ENCODE peak calls at places on chromosome 7, in six cellular contexts. One of them, this sample, is unnamed.

GRCh38 chr7:21352540-21353387 is 75.1 kb upstream of the SP4 start:
- DNase-seq in cardiac fibroblast: no peak
- DNase-seq in substantia nigra: no peak
- DNase-seq in GM10248: peak
- DNase-seq in activated CD4-positive, alpha-beta T cell treated with anti-CD3 and anti-CD28 coated beads, Interleukin-2, amount 10 ng/mL, durations not matched to agents 24 days and 14 days: peak
- DNase-seq in kidney tubule cell: no peak
- DNase-seq in this sample: peak

GRCh38 chr7:112157072-112157471 is 49.1 kb downstream of the DOCK4 start:
- DNase-seq in activated CD4-positive, alpha-beta T cell treated with anti-CD3 and anti-CD28 coated beads, Interleukin-2, amount 10 ng/mL, durations not matched to agents 24 days and 14 days: no peak
- DNase-seq in cardiac fibroblast: peak
- DNase-seq in kidney tubule cell: peak
- DNase-seq in substantia nigra: no peak
- DNase-seq in GM10248: no peak
- DNase-seq in this sample: no peak

GRCh38 chr7:99112097-99112496 is 31.8 kb downstream of the SMURF1 start:
- DNase-seq in activated CD4-positive, alpha-beta T cell treated with anti-CD3 and anti-CD28 coated beads, Interleukin-2, amount 10 ng/mL, durations not matched to agents 24 days and 14 days: peak
- DNase-seq in GM10248: peak
- DNase-seq in substantia nigra: no peak
- DNase-seq in cardiac fibroblast: peak
- DNase-seq in kidney tubule cell: peak
- DNase-seq in this sample: no peak

GRCh38 chr7:18457832-18458231 is 37.7 kb upstream of the HDAC9 start:
- DNase-seq in activated CD4-positive, alpha-beta T cell treated with anti-CD3 and anti-CD28 coated beads, Interleukin-2, amount 10 ng/mL, durations not matched to agents 24 days and 14 days: no peak
- DNase-seq in kidney tubule cell: peak
- DNase-seq in cardiac fibroblast: no peak
- DNase-seq in GM10248: no peak
- DNase-seq in substantia nigra: no peak
- DNase-seq in this sample: no peak

GRCh38 chr7:150586068-150586777 is 19.0 kb downstream of the GIMAP4 start:
- DNase-seq in GM10248: no peak
- DNase-seq in activated CD4-positive, alpha-beta T cell treated with anti-CD3 and anti-CD28 coated beads, Interleukin-2, amount 10 ng/mL, durations not matched to agents 24 days and 14 days: peak
- DNase-seq in substantia nigra: no peak
- DNase-seq in kidney tubule cell: no peak
- DNase-seq in cardiac fibroblast: no peak
- DNase-seq in this sample: no peak

GRCh38 chr7:120856621-120857352 is 1.2 kb downstream of the TSPAN12 start:
- DNase-seq in GM10248: peak
- DNase-seq in substantia nigra: peak
- DNase-seq in kidney tubule cell: peak
- DNase-seq in activated CD4-positive, alpha-beta T cell treated with anti-CD3 and anti-CD28 coated beads, Interleukin-2, amount 10 ng/mL, durations not matched to agents 24 days and 14 days: peak
- DNase-seq in cardiac fibroblast: peak
- DNase-seq in this sample: peak

GRCh38 chr7:112272921-112273561 is 66.5 kb downstream of the ZNF277 start:
- DNase-seq in activated CD4-positive, alpha-beta T cell treated with anti-CD3 and anti-CD28 coated beads, Interleukin-2, amount 10 ng/mL, durations not matched to agents 24 days and 14 days: no peak
- DNase-seq in substantia nigra: no peak
- DNase-seq in kidney tubule cell: peak
- DNase-seq in cardiac fibroblast: peak
- DNase-seq in GM10248: no peak
- DNase-seq in this sample: peak

GRCh38 chr7:37518266-37518665 is 69.6 kb upstream of the ELMO1 start:
- DNase-seq in substantia nigra: no peak
- DNase-seq in GM10248: no peak
- DNase-seq in kidney tubule cell: no peak
- DNase-seq in cardiac fibroblast: no peak
- DNase-seq in activated CD4-positive, alpha-beta T cell treated with anti-CD3 and anti-CD28 coated beads, Interleukin-2, amount 10 ng/mL, durations not matched to agents 24 days and 14 days: no peak
- DNase-seq in this sample: no peak

GRCh38 chr7:101952355-101953247 is 135.2 kb downstream of the CUX1 start:
- DNase-seq in cardiac fibroblast: peak
- DNase-seq in GM10248: no peak
- DNase-seq in kidney tubule cell: peak
- DNase-seq in activated CD4-positive, alpha-beta T cell treated with anti-CD3 and anti-CD28 coated beads, Interleukin-2, amount 10 ng/mL, durations not matched to agents 24 days and 14 days: no peak
- DNase-seq in substantia nigra: no peak
- DNase-seq in this sample: no peak

GRCh38 chr7:38630720-38631673 is at the start of gene AMPH:
- DNase-seq in GM10248: no peak
- DNase-seq in kidney tubule cell: peak
- DNase-seq in cardiac fibroblast: peak
- DNase-seq in substantia nigra: peak
- DNase-seq in activated CD4-positive, alpha-beta T cell treated with anti-CD3 and anti-CD28 coated beads, Interleukin-2, amount 10 ng/mL, durations not matched to agents 24 days and 14 days: peak
- DNase-seq in this sample: no peak

GRCh38 chr7:5478568-5479045 is 55.0 kb upstream of the TNRC18 start:
- DNase-seq in kidney tubule cell: no peak
- DNase-seq in cardiac fibroblast: no peak
- DNase-seq in activated CD4-positive, alpha-beta T cell treated with anti-CD3 and anti-CD28 coated beads, Interleukin-2, amount 10 ng/mL, durations not matched to agents 24 days and 14 days: no peak
- DNase-seq in substantia nigra: no peak
- DNase-seq in GM10248: no peak
- DNase-seq in this sample: no peak

GRCh38 chr7:134449596-134450194 is 9.2 kb downstream of the AKR1B1 start:
- DNase-seq in activated CD4-positive, alpha-beta T cell treated with anti-CD3 and anti-CD28 coated beads, Interleukin-2, amount 10 ng/mL, durations not matched to agents 24 days and 14 days: no peak
- DNase-seq in GM10248: no peak
- DNase-seq in cardiac fibroblast: peak
- DNase-seq in substantia nigra: no peak
- DNase-seq in kidney tubule cell: peak
- DNase-seq in this sample: no peak

GRCh38 chr7:90772410-90772809 is 176.3 kb downstream of the CDK14 start:
- DNase-seq in activated CD4-positive, alpha-beta T cell treated with anti-CD3 and anti-CD28 coated beads, Interleukin-2, amount 10 ng/mL, durations not matched to agents 24 days and 14 days: no peak
- DNase-seq in kidney tubule cell: no peak
- DNase-seq in GM10248: no peak
- DNase-seq in cardiac fibroblast: peak
- DNase-seq in substantia nigra: no peak
- DNase-seq in this sample: no peak

GRCh38 chr7:151410405-151411390 is 860 bp upstream of the WDR86 start:
- DNase-seq in activated CD4-positive, alpha-beta T cell treated with anti-CD3 and anti-CD28 coated beads, Interleukin-2, amount 10 ng/mL, durations not matched to agents 24 days and 14 days: no peak
- DNase-seq in kidney tubule cell: no peak
- DNase-seq in GM10248: no peak
- DNase-seq in substantia nigra: no peak
- DNase-seq in cardiac fibroblast: no peak
- DNase-seq in this sample: no peak

GRCh38 chr7:134724606-134725005 is 54.8 kb upstream of the CALD1 start:
- DNase-seq in kidney tubule cell: peak
- DNase-seq in activated CD4-positive, alpha-beta T cell treated with anti-CD3 and anti-CD28 coated beads, Interleukin-2, amount 10 ng/mL, durations not matched to agents 24 days and 14 days: peak
- DNase-seq in GM10248: peak
- DNase-seq in substantia nigra: no peak
- DNase-seq in cardiac fibroblast: peak
- DNase-seq in this sample: peak

GRCh38 chr7:100882201-100882600 is 7.3 kb downstream of the SRRT start:
- DNase-seq in substantia nigra: no peak
- DNase-seq in kidney tubule cell: no peak
- DNase-seq in GM10248: no peak
- DNase-seq in cardiac fibroblast: no peak
- DNase-seq in activated CD4-positive, alpha-beta T cell treated with anti-CD3 and anti-CD28 coated beads, Interleukin-2, amount 10 ng/mL, durations not matched to agents 24 days and 14 days: no peak
- DNase-seq in this sample: no peak

GRCh38 chr7:32093415-32094408 is 23.5 kb upstream of the PDE1C start:
- DNase-seq in activated CD4-positive, alpha-beta T cell treated with anti-CD3 and anti-CD28 coated beads, Interleukin-2, amount 10 ng/mL, durations not matched to agents 24 days and 14 days: no peak
- DNase-seq in kidney tubule cell: peak
- DNase-seq in GM10248: no peak
- DNase-seq in cardiac fibroblast: peak
- DNase-seq in substantia nigra: no peak
- DNase-seq in this sample: no peak

GRCh38 chr7:137096607-137097006 is 228.2 kb downstream of the CHRM2 start:
- DNase-seq in activated CD4-positive, alpha-beta T cell treated with anti-CD3 and anti-CD28 coated beads, Interleukin-2, amount 10 ng/mL, durations not matched to agents 24 days and 14 days: no peak
- DNase-seq in cardiac fibroblast: no peak
- DNase-seq in substantia nigra: no peak
- DNase-seq in GM10248: no peak
- DNase-seq in kidney tubule cell: no peak
- DNase-seq in this sample: no peak

GRCh38 chr7:112211348-112211907 is 4.9 kb downstream of the ZNF277 start:
- DNase-seq in kidney tubule cell: peak
- DNase-seq in substantia nigra: no peak
- DNase-seq in GM10248: no peak
- DNase-seq in cardiac fibroblast: peak
- DNase-seq in activated CD4-positive, alpha-beta T cell treated with anti-CD3 and anti-CD28 coated beads, Interleukin-2, amount 10 ng/mL, durations not matched to agents 24 days and 14 days: no peak
- DNase-seq in this sample: no peak

GRCh38 chr7:117212969-117213877 is 109.6 kb downstream of the WNT2 start:
- DNase-seq in GM10248: peak
- DNase-seq in cardiac fibroblast: peak
- DNase-seq in kidney tubule cell: peak
- DNase-seq in substantia nigra: peak
- DNase-seq in activated CD4-positive, alpha-beta T cell treated with anti-CD3 and anti-CD28 coated beads, Interleukin-2, amount 10 ng/mL, durations not matched to agents 24 days and 14 days: peak
- DNase-seq in this sample: peak

GRCh38 chr7:100556541-100556940 is 17.2 kb downstream of the SAP25 start:
- DNase-seq in substantia nigra: no peak
- DNase-seq in GM10248: no peak
- DNase-seq in cardiac fibroblast: peak
- DNase-seq in activated CD4-positive, alpha-beta T cell treated with anti-CD3 and anti-CD28 coated beads, Interleukin-2, amount 10 ng/mL, durations not matched to agents 24 days and 14 days: no peak
- DNase-seq in kidney tubule cell: no peak
- DNase-seq in this sample: no peak

GRCh38 chr7:72435366-72435765 is 23.2 kb upstream of the CALN1 start:
- DNase-seq in kidney tubule cell: no peak
- DNase-seq in substantia nigra: peak
- DNase-seq in GM10248: no peak
- DNase-seq in activated CD4-positive, alpha-beta T cell treated with anti-CD3 and anti-CD28 coated beads, Interleukin-2, amount 10 ng/mL, durations not matched to agents 24 days and 14 days: no peak
- DNase-seq in cardiac fibroblast: no peak
- DNase-seq in this sample: no peak

GRCh38 chr7:138835087-138835486 is 37.1 kb upstream of the ATP6V0A4 start:
- DNase-seq in cardiac fibroblast: no peak
- DNase-seq in substantia nigra: no peak
- DNase-seq in kidney tubule cell: no peak
- DNase-seq in GM10248: no peak
- DNase-seq in activated CD4-positive, alpha-beta T cell treated with anti-CD3 and anti-CD28 coated beads, Interleukin-2, amount 10 ng/mL, durations not matched to agents 24 days and 14 days: no peak
- DNase-seq in this sample: no peak

GRCh38 chr7:139118234-139118802 is 8.8 kb upstream of the ZC3HAV1 start:
- DNase-seq in activated CD4-positive, alpha-beta T cell treated with anti-CD3 and anti-CD28 coated beads, Interleukin-2, amount 10 ng/mL, durations not matched to agents 24 days and 14 days: peak
- DNase-seq in GM10248: peak
- DNase-seq in kidney tubule cell: peak
- DNase-seq in substantia nigra: no peak
- DNase-seq in cardiac fibroblast: peak
- DNase-seq in this sample: no peak

GRCh38 chr7:107381453-107381852 is 88.4 kb upstream of the GPR22 start:
- DNase-seq in activated CD4-positive, alpha-beta T cell treated with anti-CD3 and anti-CD28 coated beads, Interleukin-2, amount 10 ng/mL, durations not matched to agents 24 days and 14 days: no peak
- DNase-seq in substantia nigra: no peak
- DNase-seq in kidney tubule cell: no peak
- DNase-seq in GM10248: no peak
- DNase-seq in cardiac fibroblast: no peak
- DNase-seq in this sample: no peak

GRCh38 chr7:85820702-85821443 is 634.0 kb upstream of the SEMA3D start:
- DNase-seq in GM10248: no peak
- DNase-seq in substantia nigra: no peak
- DNase-seq in cardiac fibroblast: no peak
- DNase-seq in activated CD4-positive, alpha-beta T cell treated with anti-CD3 and anti-CD28 coated beads, Interleukin-2, amount 10 ng/mL, durations not matched to agents 24 days and 14 days: no peak
- DNase-seq in kidney tubule cell: no peak
- DNase-seq in this sample: no peak

GRCh38 chr7:155858521-155859061 is 46.3 kb upstream of the SHH start:
- DNase-seq in kidney tubule cell: peak
- DNase-seq in cardiac fibroblast: peak
- DNase-seq in GM10248: no peak
- DNase-seq in activated CD4-positive, alpha-beta T cell treated with anti-CD3 and anti-CD28 coated beads, Interleukin-2, amount 10 ng/mL, durations not matched to agents 24 days and 14 days: no peak
- DNase-seq in substantia nigra: no peak
- DNase-seq in this sample: no peak

GRCh38 chr7:141213226-141213625 is 139.4 kb downstream of the TMEM178B start:
- DNase-seq in cardiac fibroblast: no peak
- DNase-seq in GM10248: no peak
- DNase-seq in activated CD4-positive, alpha-beta T cell treated with anti-CD3 and anti-CD28 coated beads, Interleukin-2, amount 10 ng/mL, durations not matched to agents 24 days and 14 days: no peak
- DNase-seq in kidney tubule cell: no peak
- DNase-seq in substantia nigra: no peak
- DNase-seq in this sample: no peak

GRCh38 chr7:47480576-47481538 is 101.1 kb downstream of the TNS3 start:
- DNase-seq in activated CD4-positive, alpha-beta T cell treated with anti-CD3 and anti-CD28 coated beads, Interleukin-2, amount 10 ng/mL, durations not matched to agents 24 days and 14 days: no peak
- DNase-seq in GM10248: peak
- DNase-seq in cardiac fibroblast: no peak
- DNase-seq in substantia nigra: no peak
- DNase-seq in kidney tubule cell: no peak
- DNase-seq in this sample: peak

GRCh38 chr7:43591551-43592180 is 8.8 kb downstream of the STK17A start:
- DNase-seq in substantia nigra: no peak
- DNase-seq in kidney tubule cell: peak
- DNase-seq in activated CD4-positive, alpha-beta T cell treated with anti-CD3 and anti-CD28 coated beads, Interleukin-2, amount 10 ng/mL, durations not matched to agents 24 days and 14 days: peak
- DNase-seq in GM10248: no peak
- DNase-seq in cardiac fibroblast: peak
- DNase-seq in this sample: no peak